ENCODE peak calls at places on chromosome 7, in six cellular contexts. U, C, X, Y, K and D are unnamed samples.

GRCh38 chr7:14191686-14192098 is 202.2 kb upstream of the ETV1 start:
- DNase-seq in U (no peak), C (no peak), X (peak), Y (no peak), K (no peak), D (no peak)

GRCh38 chr7:20783716-20784310 is 2.9 kb downstream of the SP8 start:
- DNase-seq in U (no peak), C (no peak), X (no peak), Y (peak), K (no peak), D (no peak)

GRCh38 chr7:74193913-74194312 is 15.9 kb upstream of the LAT2 start:
- DNase-seq in U (no peak), C (no peak), X (no peak), Y (no peak), K (no peak), D (no peak)

GRCh38 chr7:20404371-20404770 is 73.7 kb downstream of the ITGB8 start:
- DNase-seq in U (no peak), C (no peak), X (no peak), Y (no peak), K (no peak), D (no peak)

GRCh38 chr7:38020134-38020533 is 99.7 kb downstream of the EPDR1 start:
- DNase-seq in U (no peak), C (no peak), X (no peak), Y (no peak), K (no peak), D (no peak)

GRCh38 chr7:44147026-44147881 is 6.1 kb upstream of the MYL7 start:
- DNase-seq in U (no peak), C (peak), X (no peak), Y (peak), K (no peak), D (no peak)

GRCh38 chr7:148153611-148154010 is 437.0 kb upstream of the C7orf33 start:
- DNase-seq in U (no peak), C (no peak), X (no peak), Y (peak), K (no peak), D (no peak)

GRCh38 chr7:381211-382117 is 91.5 kb downstream of the FOXL3 start:
- DNase-seq in U (no peak), C (no peak), X (no peak), Y (no peak), K (no peak), D (no peak)

GRCh38 chr7:117479480-117480224 is at the start of gene CFTR:
- DNase-seq in U (peak), C (no peak), X (no peak), Y (peak), K (no peak), D (no peak)

GRCh38 chr7:155411718-155412415 is 46.1 kb upstream of the EN2 start:
- DNase-seq in U (no peak), C (no peak), X (no peak), Y (no peak), K (no peak), D (no peak)

GRCh38 chr7:155415093-155415492 is 42.8 kb upstream of the EN2 start:
- DNase-seq in U (no peak), C (no peak), X (no peak), Y (no peak), K (no peak), D (no peak)

GRCh38 chr7:155414508-155414907 is 43.4 kb upstream of the EN2 start:
- DNase-seq in U (peak), C (no peak), X (peak), Y (no peak), K (no peak), D (peak)

GRCh38 chr7:155410436-155410835 is 47.5 kb upstream of the EN2 start:
- DNase-seq in U (no peak), C (no peak), X (no peak), Y (no peak), K (no peak), D (no peak)

DNA sequence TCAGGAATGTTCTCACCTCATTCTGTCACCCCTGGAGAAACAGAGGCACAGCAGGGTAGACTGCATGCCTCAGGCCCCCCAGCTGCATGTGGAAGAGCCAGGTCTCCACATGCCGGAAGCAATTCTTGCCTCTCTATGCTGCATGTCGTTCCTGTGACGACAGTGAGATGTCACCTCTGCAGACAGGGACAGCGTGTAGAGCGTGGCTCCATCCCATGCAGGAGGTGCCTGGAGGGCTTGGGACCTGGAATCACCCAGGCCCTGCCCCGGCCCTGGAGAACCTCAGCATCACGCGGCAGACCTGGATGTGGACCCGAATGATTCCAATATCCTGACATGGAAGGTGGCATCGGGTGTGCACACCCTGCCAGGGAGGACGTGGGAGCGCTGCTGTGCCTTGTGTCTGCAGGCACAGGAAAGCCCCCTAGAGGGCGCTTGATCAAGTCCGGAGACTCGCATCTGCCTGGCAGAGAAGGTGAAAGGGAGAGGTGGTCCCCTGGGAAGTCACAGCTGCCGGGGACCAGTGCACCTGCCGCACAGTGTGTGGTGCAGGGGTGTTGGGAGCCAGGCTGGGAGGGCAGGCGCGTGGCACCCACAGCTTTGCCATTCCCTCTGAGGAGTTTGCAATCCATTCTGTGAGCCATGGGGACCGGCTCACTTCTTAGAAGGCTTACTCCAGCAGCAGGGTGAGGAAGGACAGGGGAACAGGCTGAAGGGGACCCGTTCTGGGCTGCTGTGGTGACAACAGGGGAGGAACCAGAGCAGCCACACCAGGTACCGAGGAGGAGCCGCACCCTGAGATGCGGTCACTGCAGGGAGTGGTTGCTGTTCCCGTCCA is 45.3 kb upstream of the EN2 start:
- DNase-seq in U (peak), C (peak), X (peak), Y (peak), K (peak), D (peak)
- TF ChIP-seq MAX in U (no peak), C (no peak), X (no peak), Y (no peak), K (no peak), D (no peak)

GRCh38 chr7:49775949-49776443 is 2.6 kb downstream of the VWC2 start:
- DNase-seq in U (no peak), C (no peak), X (no peak), Y (no peak), K (no peak), D (no peak)
- H3K4me3 ChIP-seq in U (no peak), C (no peak), X (no peak), Y (no peak), K (no peak), D (no peak)

DNA sequence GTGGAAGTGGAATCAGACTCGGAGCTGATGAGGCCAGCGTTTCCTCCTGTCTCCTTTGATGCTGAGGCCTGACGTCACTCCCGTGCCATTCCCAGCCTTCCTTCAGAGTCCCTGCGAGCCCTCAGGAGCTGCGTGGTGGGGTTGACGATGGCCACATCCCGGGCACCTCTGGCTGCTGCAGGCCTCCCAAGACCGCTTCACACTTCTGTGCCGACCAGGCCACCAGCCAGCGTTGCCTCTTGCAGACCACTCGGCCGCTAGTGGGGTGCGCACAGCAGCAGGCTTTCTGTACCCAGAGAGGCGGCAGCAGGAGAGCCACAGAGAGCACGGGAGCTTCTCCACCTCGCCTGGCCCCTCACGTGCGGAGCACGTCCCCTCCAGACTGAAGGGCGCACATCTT is 189.8 kb downstream of the DNAJB6 start:
- DNase-seq in U (no peak), C (no peak), X (no peak), Y (no peak), K (no peak), D (no peak)
- TF ChIP-seq MAX in U (no peak), C (no peak), X (no peak), Y (no peak), K (no peak), D (no peak)

DNA sequence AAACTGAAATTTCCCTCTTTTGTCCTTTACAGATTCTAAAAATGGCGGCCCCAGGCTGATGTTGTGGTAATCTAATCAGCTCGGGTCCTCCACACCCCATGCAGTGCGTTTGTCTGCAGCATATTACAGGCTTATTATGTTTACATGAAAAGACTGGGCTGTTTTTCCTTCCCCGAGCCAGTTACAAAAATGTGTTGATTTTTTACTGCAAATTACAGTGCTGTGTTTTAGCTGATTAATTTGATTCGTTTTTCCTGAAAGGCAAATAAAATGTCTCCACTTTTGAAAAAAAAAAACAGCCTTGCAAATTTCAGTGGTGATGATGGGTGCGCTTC is 1.6 kb downstream of the KMT2E start:
- DNase-seq in U (no peak), C (peak), X (no peak), Y (peak), K (no peak), D (peak)
- H3K4me3 ChIP-seq in U (peak), C (peak), X (peak), Y (peak), K (peak), D (peak)

GRCh38 chr7:15397159-15397550 is 164.7 kb downstream of the AGMO start:
- DNase-seq in U (no peak), C (no peak), X (no peak), Y (no peak), K (no peak), D (no peak)

GRCh38 chr7:15396210-15397158 is 165.3 kb downstream of the AGMO start:
- DNase-seq in U (peak), C (no peak), X (no peak), Y (no peak), K (no peak), D (no peak)

GRCh38 chr7:15399446-15399845 is 162.4 kb downstream of the AGMO start:
- DNase-seq in U (no peak), C (no peak), X (no peak), Y (no peak), K (no peak), D (no peak)

GRCh38 chr7:15400440-15400839 is 161.4 kb downstream of the AGMO start:
- DNase-seq in U (no peak), C (no peak), X (no peak), Y (no peak), K (no peak), D (no peak)

GRCh38 chr7:15397921-15398560 is 163.8 kb downstream of the AGMO start:
- DNase-seq in U (no peak), C (no peak), X (no peak), Y (no peak), K (no peak), D (no peak)
- TF ChIP-seq MAX in U (no peak), C (no peak), X (no peak), Y (no peak), K (no peak), D (no peak)

DNA sequence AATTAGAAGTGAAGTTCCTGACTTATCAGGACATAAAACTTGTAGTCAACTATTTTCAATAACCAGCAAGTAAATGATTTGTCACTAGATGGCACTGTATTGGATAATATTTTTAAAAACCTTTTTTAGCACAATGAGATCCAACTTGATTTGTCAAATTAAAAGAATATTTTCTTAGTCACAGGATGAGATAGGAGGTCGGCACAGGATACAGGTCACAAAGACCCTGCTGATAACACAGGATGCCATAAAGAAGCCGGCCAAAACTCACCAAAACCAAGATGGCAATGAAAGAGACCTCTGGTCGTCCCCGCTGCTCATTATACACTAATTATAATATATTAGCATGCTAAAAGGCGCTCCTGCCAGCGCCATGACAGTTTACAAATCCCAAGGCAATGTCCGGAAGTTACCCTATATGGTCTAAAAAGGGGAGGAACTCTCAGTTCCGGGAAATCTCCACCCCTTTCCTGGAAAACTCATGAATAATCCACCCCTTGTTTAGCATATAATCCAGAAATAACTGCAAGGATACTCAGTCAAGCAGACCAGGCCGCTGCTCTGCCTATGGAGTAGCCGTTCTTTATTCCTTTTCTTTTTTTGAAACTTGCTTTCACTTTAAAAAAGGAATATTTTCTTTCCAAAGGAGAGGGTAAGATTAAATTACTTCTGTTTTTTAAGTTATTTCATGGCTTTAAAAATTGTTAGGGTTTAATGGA is 255.7 kb upstream of the MKLN1 start:
- DNase-seq in U (peak), C (peak), X (no peak), Y (peak), K (no peak), D (peak)
- H3K4me3 ChIP-seq in U (no peak), C (peak), X (no peak), Y (peak), K (no peak), D (no peak)

GRCh38 chr7:36017111-36017510 is 135.9 kb upstream of the EEPD1 start:
- DNase-seq in U (no peak), C (no peak), X (no peak), Y (no peak), K (no peak), D (no peak)

GRCh38 chr7:36014961-36015360 is 138.1 kb upstream of the EEPD1 start:
- DNase-seq in U (no peak), C (no peak), X (no peak), Y (no peak), K (no peak), D (no peak)

GRCh38 chr7:36016648-36017047 is 136.4 kb upstream of the EEPD1 start:
- DNase-seq in U (no peak), C (no peak), X (no peak), Y (no peak), K (no peak), D (no peak)

GRCh38 chr7:36018816-36019484 is 134.1 kb upstream of the EEPD1 start:
- DNase-seq in U (no peak), C (no peak), X (no peak), Y (no peak), K (no peak), D (no peak)

GRCh38 chr7:36015733-36016132 is 137.3 kb upstream of the EEPD1 start:
- DNase-seq in U (no peak), C (no peak), X (no peak), Y (no peak), K (no peak), D (no peak)
- TF ChIP-seq MAX in U (no peak), C (no peak), X (no peak), Y (no peak), K (no peak), D (no peak)

GRCh38 chr7:137506031-137506430 is 162.5 kb upstream of the PTN start:
- DNase-seq in U (no peak), C (no peak), X (no peak), Y (no peak), K (no peak), D (no peak)

GRCh38 chr7:137513091-137513490 is 169.6 kb upstream of the PTN start:
- DNase-seq in U (no peak), C (no peak), X (no peak), Y (no peak), K (no peak), D (no peak)

GRCh38 chr7:137507096-137507495 is 163.6 kb upstream of the PTN start:
- DNase-seq in U (no peak), C (no peak), X (no peak), Y (no peak), K (no peak), D (no peak)

GRCh38 chr7:137508437-137509175 is 165.1 kb upstream of the PTN start:
- DNase-seq in U (no peak), C (no peak), X (no peak), Y (no peak), K (no peak), D (no peak)
- H3K4me3 ChIP-seq in U (no peak), C (no peak), X (no peak), Y (no peak), K (no peak), D (no peak)

GRCh38 chr7:80654887-80655340 is 16.5 kb downstream of the CD36 start:
- DNase-seq in U (no peak), C (no peak), X (no peak), Y (no peak), K (peak), D (no peak)
- TF ChIP-seq MAX in U (no peak), C (no peak), X (no peak), Y (no peak), K (no peak), D (no peak)

GRCh38 chr7:155497149-155497901 is 39.4 kb downstream of the EN2 start:
- DNase-seq in U (no peak), C (no peak), X (no peak), Y (no peak), K (no peak), D (no peak)
- H3K4me3 ChIP-seq in U (no peak), C (no peak), X (no peak), Y (no peak), K (no peak), D (no peak)